ENCODE peak calls at places on chromosomes 2 and 18, in six cellular contexts. B is NCI-H524, U is anterior cingulate cortex, V is cardiac muscle cell, Y is T-helper 17 cell, M is SK-MEL-5. Q is an unnamed sample.

GRCh38 chr18:5512191-5512590 is 31.6 kb downstream of the EPB41L3 start:
- DNase-seq in V (no peak), M (peak; percentile 79), B (peak; percentile 41), Y (no peak), U (no peak), Q (no peak)

GRCh38 chr2:36753706-36754221 is 57.3 kb downstream of the VIT start:
- DNase-seq in B (no peak), V (no peak), M (no peak), U (no peak), Y (no peak), Q (no peak)

GRCh38 chr2:108920686-108921085 is 68.3 kb downstream of the EDAR start:
- DNase-seq in B (no peak), U (no peak), Y (no peak), M (no peak), V (no peak), Q (no peak)

GRCh38 chr2:128413014-128413717 is 94.5 kb upstream of the HS6ST1 start:
- DNase-seq in B (no peak), V (no peak), U (no peak), M (no peak), Y (no peak), Q (no peak)

GRCh38 chr18:43236921-43237320 is 40.4 kb downstream of the SYT4 start:
- DNase-seq in U (no peak), B (no peak), Y (no peak), V (no peak), M (no peak), Q (no peak)

GRCh38 chr2:240427729-240428128 is 7.7 kb upstream of the GPC1 start:
- DNase-seq in U (no peak), Y (no peak), V (no peak), M (no peak), B (no peak), Q (no peak)

GRCh38 chr2:163771596-163771995 is 35.8 kb upstream of the FIGN start:
- DNase-seq in V (no peak), B (no peak), Y (no peak), U (no peak), M (no peak), Q (no peak)

GRCh38 chr2:37650548-37651101 is 20.8 kb downstream of the CDC42EP3 start:
- DNase-seq in B (no peak), Y (no peak), M (no peak), U (no peak), V (no peak), Q (no peak)

GRCh38 chr2:172702451-172702850 is 33.2 kb upstream of the RAPGEF4 start:
- DNase-seq in Y (no peak), V (no peak), U (no peak), M (no peak), B (no peak), Q (no peak)

GRCh38 chr2:71277536-71278103 is 50.7 kb upstream of the PAIP2B start:
- DNase-seq in V (peak; percentile 72), U (peak; percentile 77), B (peak; percentile 73), Y (no peak), M (peak; percentile 80), Q (peak; percentile 86)

GRCh38 chr2:20635698-20636584 is 15.0 kb downstream of the HS1BP3 start:
- DNase-seq in U (peak; percentile 64), B (peak; percentile 79), M (peak; percentile 80), V (peak; percentile 88), Y (peak; percentile 21), Q (peak; percentile 89)

GRCh38 chr2:238821391-238821790 is 26.5 kb upstream of the TWIST2 start:
- DNase-seq in B (no peak), M (no peak), Y (no peak), V (no peak), U (no peak), Q (no peak)

GRCh38 chr2:54185105-54185504 is 69.7 kb downstream of the ACYP2 start:
- DNase-seq in U (no peak), M (no peak), V (no peak), Y (no peak), B (no peak), Q (no peak)

GRCh38 chr2:85862426-85862825 is 26.4 kb downstream of the ST3GAL5 start:
- DNase-seq in B (no peak), M (no peak), U (no peak), V (no peak), Y (no peak), Q (no peak)

GRCh38 chr2:238692562-238692961 is 155.3 kb upstream of the TWIST2 start:
- DNase-seq in Y (no peak), B (no peak), M (no peak), V (no peak), U (no peak), Q (no peak)